ENCODE peak calls at places on chromosome 18, in four cellular contexts. Z is ELR, R is epithelial cell of proximal tubule, X is GM13976. B is an unnamed sample.

GRCh38 chr18:77087391-77088141 is 45.0 kb downstream of the MBP start:
- DNase-seq in Z (no peak), R (no peak), X (no peak), B (no peak)

GRCh38 chr18:68722807-68723206 is 7.9 kb upstream of the TMX3 start:
- DNase-seq in Z (no peak), R (no peak), X (no peak), B (no peak)

GRCh38 chr18:72206814-72207213 is 337.3 kb downstream of the CBLN2 start:
- DNase-seq in Z (no peak), R (no peak), X (no peak), B (no peak)

GRCh38 chr18:62690416-62690815 is 24.9 kb upstream of the PHLPP1 start:
- DNase-seq in Z (no peak), R (no peak), X (no peak), B (no peak)

GRCh38 chr18:49460958-49461601 is 635 bp upstream of the DYM start:
- DNase-seq in Z (peak), R (no peak), X (no peak), B (no peak)

GRCh38 chr18:8825729-8826375 is 120.5 kb downstream of the MTCL1 start:
- DNase-seq in Z (no peak), R (no peak), X (no peak), B (no peak)

GRCh38 chr18:29457316-29457715 is 1280.4 kb upstream of the CDH2 start:
- DNase-seq in Z (no peak), R (no peak), X (no peak), B (no peak)

GRCh38 chr18:75244336-75244735 is 33.7 kb downstream of the TSHZ1 start:
- DNase-seq in Z (peak), R (no peak), X (no peak), B (no peak)

GRCh38 chr18:48035556-48035860 is 105.0 kb upstream of the SMAD2 start:
- DNase-seq in Z (no peak), R (no peak), X (no peak), B (no peak)

GRCh38 chr18:48318481-48318880 is 90.7 kb downstream of the ZBTB7C start:
- DNase-seq in Z (no peak), R (no peak), X (no peak), B (no peak)

GRCh38 chr18:76209597-76209996 is 285.4 kb downstream of the ZNF516 start:
- DNase-seq in Z (peak), R (peak), X (no peak), B (peak)

GRCh38 chr18:45156941-45157340 is 458.3 kb upstream of the SLC14A2 start:
- DNase-seq in Z (no peak), R (no peak), X (no peak), B (no peak)

GRCh38 chr18:23921716-23922285 is 92.8 kb upstream of the TTC39C start:
- DNase-seq in Z (no peak), R (peak), X (no peak), B (no peak)

GRCh38 chr18:63970803-63971191 is 916 bp downstream of the SERPINB8 start:
- DNase-seq in Z (peak), R (no peak), X (no peak), B (no peak)

GRCh38 chr18:13811993-13812392 is 12.0 kb upstream of the MC5R start:
- DNase-seq in Z (peak), R (no peak), X (no peak), B (no peak)

GRCh38 chr18:25594351-25594750 is 242.4 kb upstream of the ZNF521 start:
- DNase-seq in Z (peak), R (no peak), X (no peak), B (no peak)

GRCh38 chr18:49788327-49788908 is 24.9 kb downstream of the ACAA2 start:
- DNase-seq in Z (peak), R (no peak), X (no peak), B (no peak)

B was measured in kidney epithelial cell.